ENCODE peak calls at places on chromosomes 5 and 9, in four cellular contexts. M is fibroblast of lung; V is pons; Q is CD4-positive, alpha-beta memory T cell. W is an unnamed sample.
A peak's percentile ranks its signal among the peaks of the same experiment; 100 is the strongest.

GRCh38 chr9:36871606-36872005 is 162.5 kb downstream of the PAX5 start:
- DNase-seq in M (no peak), V (no peak), Q (no peak), W (no peak)

GRCh38 chr9:133658442-133659431 is 22.6 kb downstream of the DBH start:
- DNase-seq in M (peak; percentile 58), V (no peak), Q (no peak), W (peak; percentile 59)

GRCh38 chr9:137012694-137013570 is 15.1 kb downstream of the ABCA2 start:
- DNase-seq in M (no peak), V (no peak), Q (no peak), W (no peak)

GRCh38 chr9:133256686-133257091 is 18.3 kb downstream of the ABO start:
- DNase-seq in M (no peak), V (no peak), Q (no peak), W (no peak)

GRCh38 chr9:126531035-126531571 is 82.6 kb upstream of the LMX1B start:
- DNase-seq in M (no peak), V (no peak), Q (no peak), W (no peak)

GRCh38 chr5:96148376-96148775 is 186.7 kb upstream of the ELL2 start:
- DNase-seq in M (no peak), V (no peak), Q (no peak), W (no peak)

GRCh38 chr9:109270971-109271900 is 49.6 kb downstream of the EPB41L4B start:
- DNase-seq in M (no peak), V (no peak), Q (no peak), W (peak; percentile 93)

GRCh38 chr5:81750308-81751008 is 439 bp downstream of the SSBP2 start:
- DNase-seq in M (no peak), V (no peak), Q (peak; percentile 48), W (no peak)

GRCh38 chr5:75331-76320 is 16.3 kb upstream of the PLEKHG4B start:
- DNase-seq in M (no peak), V (no peak), Q (no peak), W (no peak)

GRCh38 chr5:64625678-64626077 is 64.6 kb upstream of the SHISAL2B start:
- DNase-seq in M (peak; percentile 40), V (no peak), Q (no peak), W (no peak)

GRCh38 chr5:66410056-66410455 is 186.1 kb upstream of the MAST4 start:
- DNase-seq in M (no peak), V (no peak), Q (no peak), W (no peak)

GRCh38 chr5:61275841-61276240 is 56.2 kb upstream of the ZSWIM6 start:
- DNase-seq in M (peak; percentile 71), V (peak; percentile 74), Q (no peak), W (no peak)

GRCh38 chr5:14143843-14144585 is 872 bp downstream of the TRIO start:
- DNase-seq in M (peak; percentile 45), V (no peak), Q (peak; percentile 22), W (peak; percentile 37)